ENCODE peak calls at places on chromosomes 12 and 14, in four cellular contexts. One of them, this sample, is unnamed.

GRCh38 chr14:77108753-77109152 is 10.7 kb downstream of the CIPC start:
- DNase-seq in cerebellar cortex: no peak
- DNase-seq in astrocyte: no peak
- DNase-seq in Daoy: no peak
- DNase-seq in this sample: no peak

GRCh38 chr14:68893566-68893965 is 85.5 kb downstream of the ACTN1 start:
- DNase-seq in cerebellar cortex: no peak
- DNase-seq in astrocyte: no peak
- DNase-seq in Daoy: no peak
- DNase-seq in this sample: no peak

GRCh38 chr14:104371917-104372316 is 207.6 kb upstream of the C14orf180 start:
- DNase-seq in cerebellar cortex: no peak
- DNase-seq in astrocyte: no peak
- DNase-seq in Daoy: no peak
- DNase-seq in this sample: no peak

GRCh38 chr12:120713861-120714482 is 3.7 kb downstream of the UNC119B start:
- DNase-seq in cerebellar cortex: peak; percentile 91
- DNase-seq in astrocyte: peak; percentile 47
- DNase-seq in Daoy: peak; percentile 73
- DNase-seq in this sample: peak; percentile 90

GRCh38 chr12:4273651-4274395 is at the start of gene CCND2:
- DNase-seq in cerebellar cortex: peak; percentile 88
- DNase-seq in astrocyte: peak; percentile 56
- DNase-seq in Daoy: peak; percentile 94
- DNase-seq in this sample: peak; percentile 94

GRCh38 chr14:64506751-64507150 is 2.2 kb downstream of the ZBTB1 start:
- DNase-seq in cerebellar cortex: no peak
- DNase-seq in astrocyte: no peak
- DNase-seq in Daoy: no peak
- DNase-seq in this sample: no peak

GRCh38 chr12:120669055-120669828 is 17.7 kb upstream of the MLEC start:
- DNase-seq in cerebellar cortex: no peak
- DNase-seq in astrocyte: no peak
- DNase-seq in Daoy: peak; percentile 32
- DNase-seq in this sample: no peak

GRCh38 chr12:59999291-59999690 is 403.5 kb downstream of the SLC16A7 start:
- DNase-seq in cerebellar cortex: no peak
- DNase-seq in astrocyte: no peak
- DNase-seq in Daoy: no peak
- DNase-seq in this sample: no peak

GRCh38 chr14:51317373-51317772 is 77.3 kb downstream of the TMX1 start:
- DNase-seq in cerebellar cortex: peak; percentile 24
- DNase-seq in astrocyte: peak; percentile 42
- DNase-seq in Daoy: no peak
- DNase-seq in this sample: no peak

GRCh38 chr14:23577710-23578392 is 739 bp downstream of the JPH4 start:
- DNase-seq in cerebellar cortex: no peak
- DNase-seq in astrocyte: no peak
- DNase-seq in Daoy: no peak
- DNase-seq in this sample: no peak

GRCh38 chr12:70272510-70272909 is 29.3 kb downstream of the CNOT2 start:
- DNase-seq in cerebellar cortex: no peak
- DNase-seq in astrocyte: no peak
- DNase-seq in Daoy: no peak
- DNase-seq in this sample: no peak

GRCh38 chr14:96829791-96830190 is 32.6 kb downstream of the VRK1 start:
- DNase-seq in cerebellar cortex: no peak
- DNase-seq in astrocyte: no peak
- DNase-seq in Daoy: no peak
- DNase-seq in this sample: no peak

GRCh38 chr14:58738876-58739275 is 101.1 kb downstream of the DACT1 start:
- DNase-seq in cerebellar cortex: no peak
- DNase-seq in astrocyte: no peak
- DNase-seq in Daoy: no peak
- DNase-seq in this sample: no peak

GRCh38 chr12:93229494-93230310 is 148.0 kb upstream of the NUDT4 start:
- DNase-seq in cerebellar cortex: no peak
- DNase-seq in astrocyte: peak; percentile 91
- DNase-seq in Daoy: peak; percentile 80
- DNase-seq in this sample: peak; percentile 96

GRCh38 chr12:46260153-46260912 is 8.5 kb downstream of the SLC38A1 start:
- DNase-seq in cerebellar cortex: no peak
- DNase-seq in astrocyte: peak; percentile 58
- DNase-seq in Daoy: no peak
- DNase-seq in this sample: no peak

GRCh38 chr12:117031843-117032592 is 67.2 kb downstream of the TESC start:
- DNase-seq in cerebellar cortex: no peak
- DNase-seq in astrocyte: no peak
- DNase-seq in Daoy: no peak
- DNase-seq in this sample: no peak

GRCh38 chr14:64611358-64612020 is 61.7 kb downstream of the PPP1R36 start:
- DNase-seq in cerebellar cortex: no peak
- DNase-seq in astrocyte: no peak
- DNase-seq in Daoy: no peak
- DNase-seq in this sample: no peak

GRCh38 chr12:6186114-6186827 is 13.9 kb upstream of the CD9 start:
- DNase-seq in cerebellar cortex: no peak
- DNase-seq in astrocyte: no peak
- DNase-seq in Daoy: no peak
- DNase-seq in this sample: no peak

GRCh38 chr12:70028515-70028914 is 203.5 kb downstream of the MYRFL start:
- DNase-seq in cerebellar cortex: no peak
- DNase-seq in astrocyte: no peak
- DNase-seq in Daoy: no peak
- DNase-seq in this sample: no peak